ENCODE peak calls at places on chromosomes 11 and 22, in five cellular contexts. One of them, this sample, is unnamed.
A peak's percentile ranks its signal among the peaks of the same experiment; 100 is the strongest.

GRCh38 chr11:74739546-74740270 is 8.5 kb upstream of the CHRDL2 start:
- DNase-seq in fibroblast of lung: peak; percentile 74
- DNase-seq in A549: peak; percentile 87
- DNase-seq in naive thymus-derived CD4-positive, alpha-beta T cell: peak; percentile 21
- DNase-seq in effector memory CD4-positive, alpha-beta T cell: no peak
- DNase-seq in this sample: peak; percentile 53

GRCh38 chr11:20025331-20025840 is 134.9 kb downstream of the DBX1 start:
- DNase-seq in fibroblast of lung: no peak
- DNase-seq in A549: no peak
- DNase-seq in naive thymus-derived CD4-positive, alpha-beta T cell: no peak
- DNase-seq in effector memory CD4-positive, alpha-beta T cell: no peak
- DNase-seq in this sample: no peak

GRCh38 chr11:126354631-126355323 is 709 bp upstream of the ST3GAL4 start:
- DNase-seq in fibroblast of lung: no peak
- DNase-seq in A549: no peak
- DNase-seq in naive thymus-derived CD4-positive, alpha-beta T cell: no peak
- DNase-seq in effector memory CD4-positive, alpha-beta T cell: no peak
- DNase-seq in this sample: peak; percentile 30

GRCh38 chr22:23685205-23685784 is 5.5 kb upstream of the RGL4 start:
- DNase-seq in fibroblast of lung: peak; percentile 31
- DNase-seq in A549: no peak
- DNase-seq in naive thymus-derived CD4-positive, alpha-beta T cell: no peak
- DNase-seq in effector memory CD4-positive, alpha-beta T cell: no peak
- DNase-seq in this sample: no peak

GRCh38 chr11:2151500-2152257 is 9.3 kb downstream of the INS start:
- DNase-seq in fibroblast of lung: peak; percentile 71
- DNase-seq in A549: peak; percentile 90
- DNase-seq in naive thymus-derived CD4-positive, alpha-beta T cell: peak; percentile 81
- DNase-seq in effector memory CD4-positive, alpha-beta T cell: peak; percentile 57
- DNase-seq in this sample: peak; percentile 63

GRCh38 chr11:85627998-85628770 is at the start of gene TMEM126B:
- DNase-seq in fibroblast of lung: peak; percentile 96
- DNase-seq in A549: peak; percentile 84
- DNase-seq in naive thymus-derived CD4-positive, alpha-beta T cell: peak; percentile 95
- DNase-seq in effector memory CD4-positive, alpha-beta T cell: peak; percentile 89
- DNase-seq in this sample: peak; percentile 95

GRCh38 chr11:70326365-70326803 is 55.9 kb downstream of the PPFIA1 start:
- DNase-seq in fibroblast of lung: peak; percentile 89
- DNase-seq in A549: no peak
- DNase-seq in naive thymus-derived CD4-positive, alpha-beta T cell: no peak
- DNase-seq in effector memory CD4-positive, alpha-beta T cell: no peak
- DNase-seq in this sample: no peak

GRCh38 chr22:29359469-29359868 is 28.9 kb downstream of the AP1B1 start:
- DNase-seq in fibroblast of lung: peak; percentile 70
- DNase-seq in A549: peak; percentile 28
- DNase-seq in naive thymus-derived CD4-positive, alpha-beta T cell: no peak
- DNase-seq in effector memory CD4-positive, alpha-beta T cell: no peak
- DNase-seq in this sample: no peak

GRCh38 chr22:49290286-49290685 is 537.4 kb downstream of the BRD1 start:
- DNase-seq in fibroblast of lung: no peak
- DNase-seq in A549: no peak
- DNase-seq in naive thymus-derived CD4-positive, alpha-beta T cell: no peak
- DNase-seq in effector memory CD4-positive, alpha-beta T cell: no peak
- DNase-seq in this sample: no peak

GRCh38 chr22:22194931-22195264 is 49.7 kb upstream of the VPREB1 start:
- DNase-seq in fibroblast of lung: no peak
- DNase-seq in A549: no peak
- DNase-seq in naive thymus-derived CD4-positive, alpha-beta T cell: no peak
- DNase-seq in effector memory CD4-positive, alpha-beta T cell: no peak
- DNase-seq in this sample: no peak

GRCh38 chr11:47130541-47130940 is 46.1 kb downstream of the ARFGAP2 start:
- DNase-seq in fibroblast of lung: no peak
- DNase-seq in A549: no peak
- DNase-seq in naive thymus-derived CD4-positive, alpha-beta T cell: no peak
- DNase-seq in effector memory CD4-positive, alpha-beta T cell: no peak
- DNase-seq in this sample: no peak

GRCh38 chr22:44937216-44937615 is 72.6 kb downstream of the PHF21B start:
- DNase-seq in fibroblast of lung: no peak
- DNase-seq in A549: no peak
- DNase-seq in naive thymus-derived CD4-positive, alpha-beta T cell: no peak
- DNase-seq in effector memory CD4-positive, alpha-beta T cell: no peak
- DNase-seq in this sample: no peak

GRCh38 chr11:108496643-108497256 is 1.4 kb downstream of the POGLUT3 start:
- DNase-seq in fibroblast of lung: peak; percentile 24
- DNase-seq in A549: no peak
- DNase-seq in naive thymus-derived CD4-positive, alpha-beta T cell: no peak
- DNase-seq in effector memory CD4-positive, alpha-beta T cell: no peak
- DNase-seq in this sample: peak; percentile 12
- H3K4me3 ChIP-seq in fibroblast of lung: peak overlapping the region; percentile 62
- H3K4me3 ChIP-seq in A549: no peak overlapping the region
- H3K4me3 ChIP-seq in naive thymus-derived CD4-positive, alpha-beta T cell: no peak overlapping the region
- H3K4me3 ChIP-seq in effector memory CD4-positive, alpha-beta T cell: peak overlapping the region; percentile 79
- H3K4me3 ChIP-seq in this sample: peak overlapping the region; percentile 81

GRCh38 chr11:44707094-44707493 is 19.7 kb upstream of the TSPAN18 start:
- DNase-seq in fibroblast of lung: no peak
- DNase-seq in A549: no peak
- DNase-seq in naive thymus-derived CD4-positive, alpha-beta T cell: no peak
- DNase-seq in effector memory CD4-positive, alpha-beta T cell: no peak
- DNase-seq in this sample: no peak
- H3K27ac ChIP-seq in fibroblast of lung: no peak overlapping the region
- H3K27ac ChIP-seq in A549: no peak overlapping the region
- H3K27ac ChIP-seq in naive thymus-derived CD4-positive, alpha-beta T cell: no peak overlapping the region
- H3K27ac ChIP-seq in effector memory CD4-positive, alpha-beta T cell: no peak overlapping the region
- H3K27ac ChIP-seq in this sample: no peak overlapping the region

GRCh38 chr11:83557638-83558037 is 271.5 kb upstream of the CCDC90B start:
- DNase-seq in fibroblast of lung: no peak
- DNase-seq in A549: no peak
- DNase-seq in naive thymus-derived CD4-positive, alpha-beta T cell: no peak
- DNase-seq in effector memory CD4-positive, alpha-beta T cell: no peak
- DNase-seq in this sample: no peak
- H3K4me1 ChIP-seq in fibroblast of lung: no peaks in the 10 kb centered on the region
- H3K4me1 ChIP-seq in A549: no peaks in the 10 kb centered on the region
- H3K4me1 ChIP-seq in naive thymus-derived CD4-positive, alpha-beta T cell: no peaks in the 10 kb centered on the region
- H3K4me1 ChIP-seq in effector memory CD4-positive, alpha-beta T cell: no peaks in the 10 kb centered on the region
- H3K4me1 ChIP-seq in this sample: no peaks in the 10 kb centered on the region

GRCh38 chr11:72606362-72607100 is 67.7 kb downstream of the PDE2A start:
- DNase-seq in fibroblast of lung: no peak
- DNase-seq in A549: no peak
- DNase-seq in naive thymus-derived CD4-positive, alpha-beta T cell: no peak
- DNase-seq in effector memory CD4-positive, alpha-beta T cell: no peak
- DNase-seq in this sample: no peak
- H3K4me3 ChIP-seq in fibroblast of lung: no peak overlapping the region
- H3K4me3 ChIP-seq in A549: no peak overlapping the region
- H3K4me3 ChIP-seq in naive thymus-derived CD4-positive, alpha-beta T cell: no peak overlapping the region
- H3K4me3 ChIP-seq in effector memory CD4-positive, alpha-beta T cell: no peak overlapping the region
- H3K4me3 ChIP-seq in this sample: no peak overlapping the region

GRCh38 chr11:96102664-96103068 is 178.8 kb upstream of the MTMR2 start:
- DNase-seq in fibroblast of lung: peak; percentile 72
- DNase-seq in A549: no peak
- DNase-seq in naive thymus-derived CD4-positive, alpha-beta T cell: no peak
- DNase-seq in effector memory CD4-positive, alpha-beta T cell: no peak
- DNase-seq in this sample: no peak
- H3K27ac ChIP-seq in fibroblast of lung: peak overlapping the region; percentile 57
- H3K27ac ChIP-seq in A549: no peak overlapping the region
- H3K27ac ChIP-seq in naive thymus-derived CD4-positive, alpha-beta T cell: no peak overlapping the region
- H3K27ac ChIP-seq in effector memory CD4-positive, alpha-beta T cell: no peak overlapping the region
- H3K27ac ChIP-seq in this sample: no peak overlapping the region